ENCODE peak calls at places on chromosomes 13 and 19, in seven cellular contexts. One of them, this sample, is unnamed.

GRCh38 chr13:51230473-51231105 is 8.4 kb downstream of the FAM124A start:
- DNase-seq in left lung: no peak
- DNase-seq in WERI-Rb-1: peak; percentile 7
- DNase-seq in IMR-90: peak; percentile 7
- DNase-seq in HepG2: no peak
- DNase-seq in cardiac muscle cell: peak; percentile 89
- DNase-seq in kidney epithelial cell: no peak
- DNase-seq in this sample: peak; percentile 5

GRCh38 chr13:81302125-81302524 is 961.2 kb upstream of the SPRY2 start:
- DNase-seq in cardiac muscle cell: no peak
- DNase-seq in IMR-90: no peak
- DNase-seq in HepG2: no peak
- DNase-seq in left lung: no peak
- DNase-seq in kidney epithelial cell: no peak
- DNase-seq in WERI-Rb-1: no peak
- DNase-seq in this sample: no peak

GRCh38 chr13:109787135-109787954 is 962 bp upstream of the IRS2 start:
- DNase-seq in left lung: peak; percentile 84
- DNase-seq in cardiac muscle cell: peak; percentile 56
- DNase-seq in WERI-Rb-1: peak; percentile 69
- DNase-seq in kidney epithelial cell: no peak
- DNase-seq in HepG2: no peak
- DNase-seq in IMR-90: peak; percentile 33
- DNase-seq in this sample: no peak

GRCh38 chr13:22662771-22663170 is 518.0 kb upstream of the SGCG start:
- DNase-seq in IMR-90: no peak
- DNase-seq in left lung: no peak
- DNase-seq in cardiac muscle cell: no peak
- DNase-seq in WERI-Rb-1: no peak
- DNase-seq in kidney epithelial cell: no peak
- DNase-seq in HepG2: no peak
- DNase-seq in this sample: no peak

GRCh38 chr13:113020323-113021080 is 51.5 kb downstream of the MCF2L start:
- DNase-seq in WERI-Rb-1: no peak
- DNase-seq in kidney epithelial cell: no peak
- DNase-seq in left lung: peak; percentile 41
- DNase-seq in IMR-90: no peak
- DNase-seq in cardiac muscle cell: no peak
- DNase-seq in HepG2: no peak
- DNase-seq in this sample: no peak

GRCh38 chr19:36100476-36100875 is 10.5 kb upstream of the OVOL3 start:
- DNase-seq in HepG2: no peak
- DNase-seq in left lung: no peak
- DNase-seq in kidney epithelial cell: no peak
- DNase-seq in IMR-90: no peak
- DNase-seq in cardiac muscle cell: no peak
- DNase-seq in WERI-Rb-1: no peak
- DNase-seq in this sample: no peak

GRCh38 chr13:25473864-25474263 is 102.1 kb downstream of the ATP8A2 start:
- DNase-seq in IMR-90: no peak
- DNase-seq in HepG2: no peak
- DNase-seq in kidney epithelial cell: peak; percentile 29
- DNase-seq in left lung: no peak
- DNase-seq in cardiac muscle cell: no peak
- DNase-seq in WERI-Rb-1: no peak
- DNase-seq in this sample: no peak

GRCh38 chr19:28288850-28289249 is 924.1 kb downstream of the UQCRFS1 start:
- DNase-seq in WERI-Rb-1: no peak
- DNase-seq in IMR-90: no peak
- DNase-seq in cardiac muscle cell: peak; percentile 23
- DNase-seq in left lung: no peak
- DNase-seq in HepG2: no peak
- DNase-seq in kidney epithelial cell: no peak
- DNase-seq in this sample: no peak

GRCh38 chr13:33353210-33353609 is 67.7 kb upstream of the STARD13 start:
- DNase-seq in left lung: peak; percentile 82
- DNase-seq in WERI-Rb-1: peak; percentile 35
- DNase-seq in IMR-90: no peak
- DNase-seq in kidney epithelial cell: no peak
- DNase-seq in cardiac muscle cell: no peak
- DNase-seq in HepG2: no peak
- DNase-seq in this sample: no peak

GRCh38 chr13:110212529-110212928 is 94.4 kb downstream of the COL4A1 start:
- DNase-seq in WERI-Rb-1: no peak
- DNase-seq in kidney epithelial cell: no peak
- DNase-seq in cardiac muscle cell: no peak
- DNase-seq in left lung: no peak
- DNase-seq in HepG2: no peak
- DNase-seq in IMR-90: no peak
- DNase-seq in this sample: no peak

GRCh38 chr19:54477650-54478049 is 4.6 kb upstream of the CDC42EP5 start:
- DNase-seq in kidney epithelial cell: no peak
- DNase-seq in WERI-Rb-1: no peak
- DNase-seq in cardiac muscle cell: no peak
- DNase-seq in HepG2: no peak
- DNase-seq in left lung: no peak
- DNase-seq in IMR-90: no peak
- DNase-seq in this sample: no peak

GRCh38 chr13:33016414-33017409 is at the start of gene KL:
- DNase-seq in kidney epithelial cell: no peak
- DNase-seq in HepG2: no peak
- DNase-seq in cardiac muscle cell: peak; percentile 16
- DNase-seq in WERI-Rb-1: peak; percentile 17
- DNase-seq in IMR-90: no peak
- DNase-seq in left lung: peak; percentile 89
- DNase-seq in this sample: no peak

GRCh38 chr13:41544824-41545707 is 87.7 kb downstream of the RGCC start:
- DNase-seq in IMR-90: peak; percentile 28
- DNase-seq in kidney epithelial cell: peak; percentile 38
- DNase-seq in left lung: no peak
- DNase-seq in HepG2: no peak
- DNase-seq in WERI-Rb-1: no peak
- DNase-seq in cardiac muscle cell: no peak
- DNase-seq in this sample: no peak

GRCh38 chr13:78602561-78603239 is 652 bp downstream of the POU4F1 start:
- DNase-seq in kidney epithelial cell: no peak
- DNase-seq in IMR-90: no peak
- DNase-seq in HepG2: no peak
- DNase-seq in WERI-Rb-1: no peak
- DNase-seq in left lung: peak; percentile 72
- DNase-seq in cardiac muscle cell: no peak
- DNase-seq in this sample: no peak

GRCh38 chr13:33452873-33453558 is 167.5 kb upstream of the STARD13 start:
- DNase-seq in kidney epithelial cell: no peak
- DNase-seq in WERI-Rb-1: no peak
- DNase-seq in IMR-90: no peak
- DNase-seq in cardiac muscle cell: no peak
- DNase-seq in HepG2: no peak
- DNase-seq in left lung: no peak
- DNase-seq in this sample: no peak

GRCh38 chr19:48403606-48404005 is 10.1 kb downstream of the GRIN2D start:
- DNase-seq in HepG2: peak; percentile 62
- DNase-seq in kidney epithelial cell: no peak
- DNase-seq in left lung: no peak
- DNase-seq in cardiac muscle cell: peak; percentile 77
- DNase-seq in IMR-90: peak; percentile 71
- DNase-seq in WERI-Rb-1: peak; percentile 74
- DNase-seq in this sample: no peak

GRCh38 chr13:106213028-106213427 is 322.4 kb downstream of the EFNB2 start:
- DNase-seq in left lung: no peak
- DNase-seq in cardiac muscle cell: no peak
- DNase-seq in HepG2: no peak
- DNase-seq in WERI-Rb-1: no peak
- DNase-seq in kidney epithelial cell: no peak
- DNase-seq in IMR-90: no peak
- DNase-seq in this sample: no peak

GRCh38 chr13:43877788-43878187 is 1.8 kb downstream of the CCDC122 start:
- DNase-seq in cardiac muscle cell: no peak
- DNase-seq in kidney epithelial cell: no peak
- DNase-seq in WERI-Rb-1: no peak
- DNase-seq in HepG2: no peak
- DNase-seq in IMR-90: no peak
- DNase-seq in left lung: no peak
- DNase-seq in this sample: no peak

GRCh38 chr13:33931397-33931987 is 113.5 kb downstream of the RFC3 start:
- DNase-seq in left lung: no peak
- DNase-seq in WERI-Rb-1: peak; percentile 35
- DNase-seq in kidney epithelial cell: no peak
- DNase-seq in IMR-90: peak; percentile 53
- DNase-seq in cardiac muscle cell: peak; percentile 76
- DNase-seq in HepG2: peak; percentile 65
- DNase-seq in this sample: peak; percentile 25

DNA sequence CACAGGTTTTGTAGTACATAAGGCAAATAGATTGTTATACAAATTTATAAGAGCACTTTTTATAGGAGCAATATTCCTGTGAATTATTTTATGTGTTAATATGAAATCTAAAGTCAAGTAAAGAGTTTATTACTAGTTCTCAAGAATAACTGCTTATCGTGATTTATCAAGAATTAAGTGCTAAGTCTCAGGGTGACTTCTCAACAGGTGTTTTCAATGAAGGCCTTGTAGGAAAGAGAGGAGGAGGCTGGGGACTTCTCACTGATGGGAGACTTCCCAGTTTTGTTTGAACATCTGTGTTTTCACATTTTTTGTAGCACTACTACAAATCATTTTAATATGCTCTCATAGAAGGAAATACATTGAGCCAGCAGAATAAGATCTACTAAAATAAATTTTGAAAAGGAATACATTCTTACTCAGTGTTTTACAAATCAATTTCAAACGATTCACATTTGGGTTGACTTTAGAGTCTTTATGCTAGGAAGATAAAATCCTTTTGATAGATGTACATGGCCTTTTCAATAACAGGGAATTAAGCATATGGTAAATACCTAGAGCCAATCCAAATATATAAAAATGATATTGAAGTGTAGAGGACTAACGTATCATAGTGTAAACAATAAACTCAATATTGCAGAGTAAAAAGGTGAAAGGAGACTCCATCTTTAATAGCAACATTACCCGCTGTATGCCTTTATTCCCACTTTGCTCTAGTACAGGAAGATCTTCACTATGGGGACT is 6.8 kb downstream of the PCDH17 start:
- DNase-seq in WERI-Rb-1: no peak
- DNase-seq in kidney epithelial cell: no peak
- DNase-seq in left lung: no peak
- DNase-seq in HepG2: no peak
- DNase-seq in IMR-90: no peak
- DNase-seq in cardiac muscle cell: no peak
- DNase-seq in this sample: no peak
- H3K4me3 ChIP-seq in WERI-Rb-1: no peak overlapping the region
- H3K4me3 ChIP-seq in kidney epithelial cell: no peak overlapping the region
- H3K4me3 ChIP-seq in left lung: no peak overlapping the region
- H3K4me3 ChIP-seq in HepG2: no peak overlapping the region
- H3K4me3 ChIP-seq in IMR-90: no peak overlapping the region
- H3K4me3 ChIP-seq in cardiac muscle cell: no peak overlapping the region
- H3K4me3 ChIP-seq in this sample: no peak overlapping the region

GRCh38 chr13:68929055-68929454 is 1178.6 kb upstream of the ATXN8OS start:
- DNase-seq in HepG2: no peak
- DNase-seq in left lung: no peak
- DNase-seq in IMR-90: no peak
- DNase-seq in kidney epithelial cell: no peak
- DNase-seq in cardiac muscle cell: no peak
- DNase-seq in WERI-Rb-1: no peak
- DNase-seq in this sample: no peak

GRCh38 chr13:68923995-68924394 is 1183.6 kb upstream of the ATXN8OS start:
- DNase-seq in HepG2: no peak
- DNase-seq in WERI-Rb-1: no peak
- DNase-seq in kidney epithelial cell: no peak
- DNase-seq in left lung: no peak
- DNase-seq in IMR-90: no peak
- DNase-seq in cardiac muscle cell: no peak
- DNase-seq in this sample: no peak

DNA sequence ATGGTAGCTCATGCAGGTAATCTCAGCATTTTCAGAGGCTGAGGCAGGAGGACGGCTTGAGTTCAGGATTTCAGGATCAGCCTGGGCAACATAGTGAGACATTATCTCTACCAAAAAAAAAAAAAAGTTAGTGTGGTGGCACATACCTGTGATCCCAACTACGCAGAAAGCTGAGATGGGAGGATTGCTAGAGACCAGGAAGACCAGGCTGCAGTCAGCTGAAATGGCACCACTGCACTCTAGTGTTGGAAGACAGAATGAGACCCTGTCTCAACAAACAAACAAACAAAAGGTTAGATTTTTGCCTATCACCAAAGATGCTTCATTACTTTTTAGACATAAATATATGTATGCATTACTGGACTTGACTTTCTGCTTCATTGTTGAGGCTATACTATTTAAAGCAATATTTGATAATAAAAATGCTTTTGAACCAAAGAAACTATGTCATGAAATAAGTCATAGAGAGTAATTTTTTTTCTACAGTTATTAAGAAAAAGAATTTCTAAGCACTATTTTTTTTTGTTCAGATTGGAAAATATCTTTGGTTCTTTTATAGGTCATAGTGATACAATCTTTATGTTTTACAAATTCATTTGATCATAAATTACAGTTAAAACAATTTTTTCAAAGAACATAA is 1180.1 kb upstream of the ATXN8OS start:
- DNase-seq in HepG2: peak; percentile 12
- DNase-seq in WERI-Rb-1: peak; percentile 52
- DNase-seq in left lung: no peak
- DNase-seq in cardiac muscle cell: no peak
- DNase-seq in IMR-90: no peak
- DNase-seq in kidney epithelial cell: peak; percentile 4
- DNase-seq in this sample: no peak
- TF ChIP-seq CTCF in HepG2: peak; percentile 71
- TF ChIP-seq CTCF in WERI-Rb-1: peak; percentile 61
- TF ChIP-seq CTCF in left lung: no peak
- TF ChIP-seq CTCF in cardiac muscle cell: no peak
- TF ChIP-seq CTCF in IMR-90: no peak
- TF ChIP-seq CTCF in kidney epithelial cell: peak; percentile 75
- TF ChIP-seq CTCF in this sample: no peak

GRCh38 chr19:42032428-42032827 is 37.6 kb downstream of the GRIK5 start:
- DNase-seq in WERI-Rb-1: no peak
- DNase-seq in cardiac muscle cell: peak; percentile 33
- DNase-seq in HepG2: no peak
- DNase-seq in left lung: peak; percentile 30
- DNase-seq in IMR-90: no peak
- DNase-seq in kidney epithelial cell: peak; percentile 41
- DNase-seq in this sample: no peak
- H3K4me3 ChIP-seq in WERI-Rb-1: no peak overlapping the region
- H3K4me3 ChIP-seq in cardiac muscle cell: no peak overlapping the region
- H3K4me3 ChIP-seq in HepG2: no peak overlapping the region
- H3K4me3 ChIP-seq in left lung: no peak overlapping the region
- H3K4me3 ChIP-seq in IMR-90: no peak overlapping the region
- H3K4me3 ChIP-seq in kidney epithelial cell: no peak overlapping the region
- H3K4me3 ChIP-seq in this sample: no peak overlapping the region

DNA sequence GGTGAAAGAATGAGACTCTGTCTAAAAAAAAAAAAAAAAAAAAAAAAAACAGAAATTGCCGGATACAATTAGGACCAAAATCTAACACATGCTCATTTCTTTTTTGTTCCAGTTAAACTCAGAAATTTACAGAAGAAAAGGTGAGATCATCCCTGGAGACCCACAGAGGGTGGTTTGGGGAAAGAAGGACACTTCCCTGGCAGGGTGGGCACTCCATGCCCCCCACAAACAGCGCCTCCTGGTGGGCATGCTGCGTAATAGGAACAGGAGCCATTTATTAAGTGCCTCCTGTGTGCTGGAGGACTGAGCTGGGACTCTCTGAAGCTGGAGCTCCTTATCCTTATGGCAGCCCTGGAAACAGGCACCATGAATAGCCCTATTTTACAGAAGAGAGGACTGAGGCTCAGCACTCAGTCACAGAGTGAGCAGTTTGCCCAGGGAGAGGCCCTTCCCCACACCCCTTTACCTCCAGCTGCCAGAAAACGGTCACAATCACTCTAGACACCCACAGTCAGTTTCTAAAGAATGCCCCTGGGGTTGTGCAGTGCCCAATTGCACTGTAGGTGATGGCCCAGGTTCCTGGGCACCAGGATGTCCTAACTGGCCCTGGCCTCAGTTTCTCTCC is 10.1 kb downstream of the C19orf38 start:
- DNase-seq in IMR-90: no peak
- DNase-seq in kidney epithelial cell: no peak
- DNase-seq in WERI-Rb-1: no peak
- DNase-seq in left lung: peak; percentile 33
- DNase-seq in HepG2: no peak
- DNase-seq in cardiac muscle cell: peak; percentile 46
- DNase-seq in this sample: no peak
- TF ChIP-seq CTCF in IMR-90: peak; percentile 69
- TF ChIP-seq CTCF in kidney epithelial cell: peak; percentile 80
- TF ChIP-seq CTCF in WERI-Rb-1: peak; percentile 77
- TF ChIP-seq CTCF in left lung: peak; percentile 23
- TF ChIP-seq CTCF in HepG2: peak; percentile 75
- TF ChIP-seq CTCF in cardiac muscle cell: peak; percentile 83
- TF ChIP-seq CTCF in this sample: peak; percentile 83